ENCODE peak calls at places on chromosome 21, in six cellular contexts. One of them, this sample, is unnamed.

GRCh38 chr21:29315155-29315749 is 16.5 kb downstream of the BACH1 start:
- DNase-seq in NCI-H510A: no peak
- DNase-seq in choroid plexus epithelial cell: no peak
- DNase-seq in neural crest cell: no peak
- DNase-seq in Calu3: no peak
- DNase-seq in stimulated activated CD8-positive, alpha-beta memory T cell treated with anti-CD3 and anti-CD28 coated beads, Interleukin-7, amount 100 ng/mL, for 1 hour: no peak
- DNase-seq in this sample: no peak

GRCh38 chr21:45536301-45537081 is 5.7 kb downstream of the SLC19A1 start:
- DNase-seq in choroid plexus epithelial cell: no peak
- DNase-seq in neural crest cell: no peak
- DNase-seq in NCI-H510A: no peak
- DNase-seq in stimulated activated CD8-positive, alpha-beta memory T cell treated with anti-CD3 and anti-CD28 coated beads, Interleukin-7, amount 100 ng/mL, for 1 hour: no peak
- DNase-seq in Calu3: no peak
- DNase-seq in this sample: peak

GRCh38 chr21:41425954-41426655 is at the start of gene MX1:
- DNase-seq in neural crest cell: no peak
- DNase-seq in stimulated activated CD8-positive, alpha-beta memory T cell treated with anti-CD3 and anti-CD28 coated beads, Interleukin-7, amount 100 ng/mL, for 1 hour: peak
- DNase-seq in NCI-H510A: no peak
- DNase-seq in Calu3: peak
- DNase-seq in choroid plexus epithelial cell: peak
- DNase-seq in this sample: no peak

GRCh38 chr21:31686272-31686913 is 26.9 kb downstream of the SOD1 start:
- DNase-seq in stimulated activated CD8-positive, alpha-beta memory T cell treated with anti-CD3 and anti-CD28 coated beads, Interleukin-7, amount 100 ng/mL, for 1 hour: no peak
- DNase-seq in Calu3: no peak
- DNase-seq in NCI-H510A: no peak
- DNase-seq in choroid plexus epithelial cell: no peak
- DNase-seq in neural crest cell: no peak
- DNase-seq in this sample: no peak

GRCh38 chr21:46633561-46633960 is 1.9 kb upstream of the PRMT2 start:
- DNase-seq in stimulated activated CD8-positive, alpha-beta memory T cell treated with anti-CD3 and anti-CD28 coated beads, Interleukin-7, amount 100 ng/mL, for 1 hour: no peak
- DNase-seq in NCI-H510A: no peak
- DNase-seq in Calu3: no peak
- DNase-seq in choroid plexus epithelial cell: no peak
- DNase-seq in neural crest cell: no peak
- DNase-seq in this sample: no peak

GRCh38 chr21:31265293-31265692 is 78.8 kb downstream of the TIAM1 start:
- DNase-seq in Calu3: no peak
- DNase-seq in choroid plexus epithelial cell: no peak
- DNase-seq in NCI-H510A: no peak
- DNase-seq in stimulated activated CD8-positive, alpha-beta memory T cell treated with anti-CD3 and anti-CD28 coated beads, Interleukin-7, amount 100 ng/mL, for 1 hour: no peak
- DNase-seq in neural crest cell: no peak
- DNase-seq in this sample: no peak

GRCh38 chr21:42636535-42636914 is 16.9 kb upstream of the PDE9A start:
- DNase-seq in stimulated activated CD8-positive, alpha-beta memory T cell treated with anti-CD3 and anti-CD28 coated beads, Interleukin-7, amount 100 ng/mL, for 1 hour: no peak
- DNase-seq in neural crest cell: no peak
- DNase-seq in NCI-H510A: no peak
- DNase-seq in choroid plexus epithelial cell: peak
- DNase-seq in Calu3: no peak
- DNase-seq in this sample: no peak

GRCh38 chr21:16309250-16309971 is 579.6 kb downstream of the USP25 start:
- DNase-seq in choroid plexus epithelial cell: peak
- DNase-seq in stimulated activated CD8-positive, alpha-beta memory T cell treated with anti-CD3 and anti-CD28 coated beads, Interleukin-7, amount 100 ng/mL, for 1 hour: no peak
- DNase-seq in NCI-H510A: no peak
- DNase-seq in Calu3: no peak
- DNase-seq in neural crest cell: peak
- DNase-seq in this sample: no peak

GRCh38 chr21:45070970-45071369 is 3.4 kb upstream of the ADARB1 start:
- DNase-seq in NCI-H510A: no peak
- DNase-seq in Calu3: no peak
- DNase-seq in neural crest cell: no peak
- DNase-seq in choroid plexus epithelial cell: no peak
- DNase-seq in stimulated activated CD8-positive, alpha-beta memory T cell treated with anti-CD3 and anti-CD28 coated beads, Interleukin-7, amount 100 ng/mL, for 1 hour: no peak
- DNase-seq in this sample: no peak

GRCh38 chr21:20292280-20292679 is 705.9 kb upstream of the NCAM2 start:
- DNase-seq in Calu3: no peak
- DNase-seq in stimulated activated CD8-positive, alpha-beta memory T cell treated with anti-CD3 and anti-CD28 coated beads, Interleukin-7, amount 100 ng/mL, for 1 hour: no peak
- DNase-seq in NCI-H510A: no peak
- DNase-seq in neural crest cell: no peak
- DNase-seq in choroid plexus epithelial cell: no peak
- DNase-seq in this sample: no peak

GRCh38 chr21:44876849-44877575 is 3.5 kb upstream of the PTTG1IP start:
- DNase-seq in choroid plexus epithelial cell: no peak
- DNase-seq in Calu3: no peak
- DNase-seq in NCI-H510A: no peak
- DNase-seq in neural crest cell: no peak
- DNase-seq in stimulated activated CD8-positive, alpha-beta memory T cell treated with anti-CD3 and anti-CD28 coated beads, Interleukin-7, amount 100 ng/mL, for 1 hour: no peak
- DNase-seq in this sample: no peak

GRCh38 chr21:44347911-44348451 is 5.4 kb upstream of the TRPM2 start:
- DNase-seq in choroid plexus epithelial cell: no peak
- DNase-seq in stimulated activated CD8-positive, alpha-beta memory T cell treated with anti-CD3 and anti-CD28 coated beads, Interleukin-7, amount 100 ng/mL, for 1 hour: no peak
- DNase-seq in neural crest cell: no peak
- DNase-seq in NCI-H510A: no peak
- DNase-seq in Calu3: no peak
- DNase-seq in this sample: no peak

GRCh38 chr21:26739189-26739588 is 106.0 kb downstream of the ADAMTS1 start:
- DNase-seq in stimulated activated CD8-positive, alpha-beta memory T cell treated with anti-CD3 and anti-CD28 coated beads, Interleukin-7, amount 100 ng/mL, for 1 hour: no peak
- DNase-seq in NCI-H510A: no peak
- DNase-seq in choroid plexus epithelial cell: peak
- DNase-seq in neural crest cell: no peak
- DNase-seq in Calu3: no peak
- DNase-seq in this sample: no peak

GRCh38 chr21:41993744-41994143 is 16.4 kb downstream of the ZBTB21 start:
- DNase-seq in choroid plexus epithelial cell: peak
- DNase-seq in stimulated activated CD8-positive, alpha-beta memory T cell treated with anti-CD3 and anti-CD28 coated beads, Interleukin-7, amount 100 ng/mL, for 1 hour: no peak
- DNase-seq in neural crest cell: no peak
- DNase-seq in Calu3: no peak
- DNase-seq in NCI-H510A: no peak
- DNase-seq in this sample: no peak

GRCh38 chr21:16460936-16461335 is 731.2 kb downstream of the USP25 start:
- DNase-seq in choroid plexus epithelial cell: no peak
- DNase-seq in neural crest cell: no peak
- DNase-seq in stimulated activated CD8-positive, alpha-beta memory T cell treated with anti-CD3 and anti-CD28 coated beads, Interleukin-7, amount 100 ng/mL, for 1 hour: no peak
- DNase-seq in Calu3: no peak
- DNase-seq in NCI-H510A: no peak
- DNase-seq in this sample: no peak

GRCh38 chr21:38488640-38489282 is 9.5 kb downstream of the ERG start:
- DNase-seq in stimulated activated CD8-positive, alpha-beta memory T cell treated with anti-CD3 and anti-CD28 coated beads, Interleukin-7, amount 100 ng/mL, for 1 hour: no peak
- DNase-seq in neural crest cell: no peak
- DNase-seq in Calu3: no peak
- DNase-seq in choroid plexus epithelial cell: no peak
- DNase-seq in NCI-H510A: no peak
- DNase-seq in this sample: no peak

GRCh38 chr21:35428041-35428400 is 378.9 kb upstream of the RUNX1 start:
- DNase-seq in NCI-H510A: no peak
- DNase-seq in neural crest cell: no peak
- DNase-seq in stimulated activated CD8-positive, alpha-beta memory T cell treated with anti-CD3 and anti-CD28 coated beads, Interleukin-7, amount 100 ng/mL, for 1 hour: no peak
- DNase-seq in choroid plexus epithelial cell: peak
- DNase-seq in Calu3: no peak
- DNase-seq in this sample: no peak

GRCh38 chr21:17446737-17447136 is 66.1 kb upstream of the CXADR start:
- DNase-seq in Calu3: peak
- DNase-seq in NCI-H510A: no peak
- DNase-seq in neural crest cell: no peak
- DNase-seq in stimulated activated CD8-positive, alpha-beta memory T cell treated with anti-CD3 and anti-CD28 coated beads, Interleukin-7, amount 100 ng/mL, for 1 hour: no peak
- DNase-seq in choroid plexus epithelial cell: no peak
- DNase-seq in this sample: peak

GRCh38 chr21:41956926-41957729 is 3.3 kb upstream of the C2CD2 start:
- DNase-seq in NCI-H510A: no peak
- DNase-seq in Calu3: no peak
- DNase-seq in neural crest cell: no peak
- DNase-seq in stimulated activated CD8-positive, alpha-beta memory T cell treated with anti-CD3 and anti-CD28 coated beads, Interleukin-7, amount 100 ng/mL, for 1 hour: no peak
- DNase-seq in choroid plexus epithelial cell: peak
- DNase-seq in this sample: no peak

GRCh38 chr21:15852146-15852545 is 122.4 kb downstream of the USP25 start:
- DNase-seq in choroid plexus epithelial cell: no peak
- DNase-seq in neural crest cell: no peak
- DNase-seq in stimulated activated CD8-positive, alpha-beta memory T cell treated with anti-CD3 and anti-CD28 coated beads, Interleukin-7, amount 100 ng/mL, for 1 hour: no peak
- DNase-seq in NCI-H510A: no peak
- DNase-seq in Calu3: no peak
- DNase-seq in this sample: no peak

GRCh38 chr21:45539796-45540600 is 2.2 kb downstream of the SLC19A1 start:
- DNase-seq in choroid plexus epithelial cell: no peak
- DNase-seq in Calu3: no peak
- DNase-seq in neural crest cell: no peak
- DNase-seq in stimulated activated CD8-positive, alpha-beta memory T cell treated with anti-CD3 and anti-CD28 coated beads, Interleukin-7, amount 100 ng/mL, for 1 hour: no peak
- DNase-seq in NCI-H510A: no peak
- DNase-seq in this sample: no peak

GRCh38 chr21:33651965-33652680 is 9.8 kb downstream of the ITSN1 start:
- DNase-seq in Calu3: no peak
- DNase-seq in stimulated activated CD8-positive, alpha-beta memory T cell treated with anti-CD3 and anti-CD28 coated beads, Interleukin-7, amount 100 ng/mL, for 1 hour: no peak
- DNase-seq in choroid plexus epithelial cell: no peak
- DNase-seq in NCI-H510A: peak
- DNase-seq in neural crest cell: no peak
- DNase-seq in this sample: no peak

GRCh38 chr21:20739421-20739820 is 258.8 kb upstream of the NCAM2 start:
- DNase-seq in choroid plexus epithelial cell: no peak
- DNase-seq in stimulated activated CD8-positive, alpha-beta memory T cell treated with anti-CD3 and anti-CD28 coated beads, Interleukin-7, amount 100 ng/mL, for 1 hour: no peak
- DNase-seq in Calu3: no peak
- DNase-seq in NCI-H510A: no peak
- DNase-seq in neural crest cell: no peak
- DNase-seq in this sample: peak

GRCh38 chr21:46099476-46099875 is 1.6 kb downstream of the COL6A2 start:
- DNase-seq in NCI-H510A: no peak
- DNase-seq in stimulated activated CD8-positive, alpha-beta memory T cell treated with anti-CD3 and anti-CD28 coated beads, Interleukin-7, amount 100 ng/mL, for 1 hour: no peak
- DNase-seq in Calu3: no peak
- DNase-seq in neural crest cell: no peak
- DNase-seq in choroid plexus epithelial cell: peak
- DNase-seq in this sample: no peak

GRCh38 chr21:36415375-36415774 is 30.2 kb downstream of the CHAF1B start:
- DNase-seq in Calu3: no peak
- DNase-seq in choroid plexus epithelial cell: no peak
- DNase-seq in neural crest cell: no peak
- DNase-seq in NCI-H510A: no peak
- DNase-seq in stimulated activated CD8-positive, alpha-beta memory T cell treated with anti-CD3 and anti-CD28 coated beads, Interleukin-7, amount 100 ng/mL, for 1 hour: no peak
- DNase-seq in this sample: no peak

GRCh38 chr21:46153259-46154154 is 1.9 kb downstream of the FTCD start:
- DNase-seq in neural crest cell: peak
- DNase-seq in stimulated activated CD8-positive, alpha-beta memory T cell treated with anti-CD3 and anti-CD28 coated beads, Interleukin-7, amount 100 ng/mL, for 1 hour: peak
- DNase-seq in Calu3: peak
- DNase-seq in choroid plexus epithelial cell: peak
- DNase-seq in NCI-H510A: no peak
- DNase-seq in this sample: no peak

GRCh38 chr21:36204980-36205379 is 48.4 kb downstream of the DOP1B start:
- DNase-seq in neural crest cell: no peak
- DNase-seq in stimulated activated CD8-positive, alpha-beta memory T cell treated with anti-CD3 and anti-CD28 coated beads, Interleukin-7, amount 100 ng/mL, for 1 hour: no peak
- DNase-seq in NCI-H510A: no peak
- DNase-seq in choroid plexus epithelial cell: no peak
- DNase-seq in Calu3: no peak
- DNase-seq in this sample: no peak

GRCh38 chr21:14591882-14592281 is 45.8 kb upstream of the SAMSN1 start:
- DNase-seq in NCI-H510A: no peak
- DNase-seq in Calu3: no peak
- DNase-seq in neural crest cell: no peak
- DNase-seq in choroid plexus epithelial cell: peak
- DNase-seq in stimulated activated CD8-positive, alpha-beta memory T cell treated with anti-CD3 and anti-CD28 coated beads, Interleukin-7, amount 100 ng/mL, for 1 hour: no peak
- DNase-seq in this sample: no peak

GRCh38 chr21:41953831-41954653 is at the start of gene C2CD2:
- DNase-seq in stimulated activated CD8-positive, alpha-beta memory T cell treated with anti-CD3 and anti-CD28 coated beads, Interleukin-7, amount 100 ng/mL, for 1 hour: no peak
- DNase-seq in neural crest cell: peak
- DNase-seq in NCI-H510A: peak
- DNase-seq in choroid plexus epithelial cell: peak
- DNase-seq in Calu3: peak
- DNase-seq in this sample: peak

GRCh38 chr21:42746240-42746592 is 92.8 kb downstream of the PDE9A start:
- DNase-seq in neural crest cell: no peak
- DNase-seq in stimulated activated CD8-positive, alpha-beta memory T cell treated with anti-CD3 and anti-CD28 coated beads, Interleukin-7, amount 100 ng/mL, for 1 hour: no peak
- DNase-seq in Calu3: no peak
- DNase-seq in choroid plexus epithelial cell: no peak
- DNase-seq in NCI-H510A: no peak
- DNase-seq in this sample: no peak

GRCh38 chr21:36744560-36745231 is 45.8 kb downstream of the SIM2 start:
- DNase-seq in neural crest cell: no peak
- DNase-seq in Calu3: no peak
- DNase-seq in NCI-H510A: no peak
- DNase-seq in stimulated activated CD8-positive, alpha-beta memory T cell treated with anti-CD3 and anti-CD28 coated beads, Interleukin-7, amount 100 ng/mL, for 1 hour: no peak
- DNase-seq in choroid plexus epithelial cell: no peak
- DNase-seq in this sample: no peak

GRCh38 chr21:23008803-23009202 is 2010.6 kb downstream of the NCAM2 start:
- DNase-seq in NCI-H510A: no peak
- DNase-seq in stimulated activated CD8-positive, alpha-beta memory T cell treated with anti-CD3 and anti-CD28 coated beads, Interleukin-7, amount 100 ng/mL, for 1 hour: no peak
- DNase-seq in neural crest cell: no peak
- DNase-seq in Calu3: no peak
- DNase-seq in choroid plexus epithelial cell: no peak
- DNase-seq in this sample: no peak

GRCh38 chr21:35578831-35579470 is 481.4 kb downstream of the SETD4 start:
- DNase-seq in Calu3: no peak
- DNase-seq in NCI-H510A: no peak
- DNase-seq in choroid plexus epithelial cell: peak
- DNase-seq in stimulated activated CD8-positive, alpha-beta memory T cell treated with anti-CD3 and anti-CD28 coated beads, Interleukin-7, amount 100 ng/mL, for 1 hour: no peak
- DNase-seq in neural crest cell: peak
- DNase-seq in this sample: peak

GRCh38 chr21:25493722-25494121 is 113.6 kb downstream of the MRPL39 start:
- DNase-seq in Calu3: no peak
- DNase-seq in choroid plexus epithelial cell: no peak
- DNase-seq in stimulated activated CD8-positive, alpha-beta memory T cell treated with anti-CD3 and anti-CD28 coated beads, Interleukin-7, amount 100 ng/mL, for 1 hour: no peak
- DNase-seq in neural crest cell: no peak
- DNase-seq in NCI-H510A: no peak
- DNase-seq in this sample: no peak

This sample was measured in COLO829.